ENCODE peak calls at places on chromosomes 1 and 21, in nine cellular contexts. V is AML-193; L is choroid plexus epithelial cell; Q is stimulated activated CD4-positive, alpha-beta T cell treated with anti-CD3 and anti-CD28 coated beads, Interleukin-4, amount 100 ng/mL, for 48 hours; N is COR-L47; M is T-helper 2 cell; X is ACHN; A is activated T-cell treated with anti-CD3 and anti-CD28 coated beads for 48 hours; H is progenitor cell of endocrine pancreas. P is an unnamed sample.

GRCh38 chr1:160113407-160113806 is 2.2 kb upstream of the ATP1A2 start:
- DNase-seq in M (no peak), A (no peak), H (no peak), N (no peak), Q (no peak), X (no peak), L (no peak), V (no peak), P (no peak)

GRCh38 chr1:55400560-55400959 is 185.4 kb upstream of the USP24 start:
- DNase-seq in X (no peak), V (no peak), H (no peak), A (no peak), M (no peak), L (no peak), Q (no peak), N (no peak), P (no peak)

GRCh38 chr1:150151291-150152181 is 1.8 kb downstream of the PLEKHO1 start:
- DNase-seq in H (no peak), V (no peak), L (no peak), M (peak; percentile 91), N (no peak), A (peak; percentile 37), X (no peak), Q (no peak), P (no peak)

GRCh38 chr1:216183007-216183406 is 240.2 kb downstream of the USH2A start:
- DNase-seq in V (no peak), M (no peak), Q (no peak), H (no peak), N (no peak), A (no peak), X (peak; percentile 29), L (peak; percentile 39), P (no peak)

GRCh38 chr1:164184273-164184672 is 374.7 kb upstream of the PBX1 start:
- DNase-seq in H (no peak), N (no peak), Q (no peak), M (no peak), L (no peak), X (no peak), A (no peak), V (no peak), P (no peak)

GRCh38 chr1:153552335-153552734 is 3.3 kb upstream of the S100A3 start:
- DNase-seq in L (no peak), Q (no peak), H (no peak), A (no peak), N (no peak), X (peak; percentile 34), V (no peak), M (no peak), P (no peak)

GRCh38 chr1:12485231-12486172 is 132.5 kb downstream of the DHRS3 start:
- DNase-seq in X (no peak), L (peak; percentile 46), V (no peak), A (no peak), N (no peak), M (no peak), Q (no peak), H (no peak), P (peak; percentile 30)

GRCh38 chr1:209246660-209247059 is 336.9 kb upstream of the CAMK1G start:
- DNase-seq in H (no peak), X (no peak), N (no peak), M (no peak), V (no peak), A (no peak), Q (no peak), L (peak; percentile 4), P (no peak)

GRCh38 chr1:76129731-76130130 is 55.2 kb downstream of the ST6GALNAC3 start:
- DNase-seq in X (no peak), N (no peak), L (no peak), V (no peak), Q (no peak), H (no peak), A (no peak), M (no peak), P (no peak)

GRCh38 chr1:15676010-15676409 is 8.1 kb upstream of the PLEKHM2 start:
- DNase-seq in H (no peak), Q (no peak), M (no peak), V (no peak), A (no peak), L (no peak), N (no peak), X (no peak), P (no peak)

GRCh38 chr21:15795533-15795932 is 65.8 kb downstream of the USP25 start:
- DNase-seq in X (no peak), V (no peak), N (no peak), H (no peak), A (no peak), Q (no peak), M (no peak), L (no peak), P (no peak)

GRCh38 chr1:57217905-57218304 is 206.0 kb downstream of the DAB1 start:
- DNase-seq in V (no peak), L (no peak), N (no peak), H (no peak), A (no peak), X (no peak), Q (no peak), M (no peak), P (no peak)

GRCh38 chr1:75643460-75643859 is 32.5 kb upstream of the SLC44A5 start:
- DNase-seq in V (no peak), Q (no peak), M (no peak), L (peak; percentile 2), A (no peak), N (peak; percentile 27), X (no peak), H (no peak), P (peak; percentile 0)

GRCh38 chr1:29793101-29793546 is 556.8 kb downstream of the PTPRU start:
- DNase-seq in N (peak; percentile 78), Q (peak; percentile 53), L (peak; percentile 89), H (peak; percentile 91), X (peak; percentile 74), M (peak; percentile 49), A (peak; percentile 62), V (peak; percentile 65), P (peak; percentile 91)

GRCh38 chr1:36151845-36152203 is 2.5 kb upstream of the TRAPPC3 start:
- DNase-seq in H (no peak), V (no peak), A (no peak), L (no peak), N (peak; percentile 31), Q (no peak), X (no peak), M (peak; percentile 82), P (no peak)

GRCh38 chr1:100240013-100240412 is 9.6 kb downstream of the DBT start:
- DNase-seq in A (no peak), V (no peak), X (no peak), N (no peak), Q (no peak), H (no peak), M (no peak), L (no peak), P (no peak)

GRCh38 chr1:210942513-210942912 is 191.4 kb downstream of the KCNH1 start:
- DNase-seq in N (no peak), Q (no peak), A (no peak), X (no peak), H (no peak), V (no peak), L (no peak), M (no peak), P (no peak)

GRCh38 chr1:54850082-54850730 is 36.8 kb downstream of the DHCR24 start:
- DNase-seq in Q (no peak), X (peak; percentile 85), H (no peak), A (no peak), L (no peak), N (no peak), V (no peak), M (no peak), P (no peak)